ENCODE peak calls at places on chromosomes 11 and 22, in five cellular contexts. A is left lung, T is Peyer's patch, E is fibroblast of lung, R is choroid plexus epithelial cell. M is an unnamed sample.

GRCh38 chr11:108369064-108369463 is 98.3 kb downstream of the C11orf65 start:
- DNase-seq in A (no peak), T (no peak), R (peak; percentile 11), E (no peak), M (no peak)

GRCh38 chr11:74019860-74020259 is 11.0 kb upstream of the UCP3 start:
- DNase-seq in E (no peak), R (no peak), A (no peak), T (no peak), M (no peak)

GRCh38 chr11:122101625-122102291 is 14.3 kb downstream of the BLID start:
- DNase-seq in T (no peak), R (peak; percentile 92), A (no peak), E (peak; percentile 91), M (no peak)

GRCh38 chr11:13051257-13051656 is 42.1 kb downstream of the RASSF10 start:
- DNase-seq in A (no peak), E (no peak), T (no peak), R (no peak), M (no peak)

GRCh38 chr11:120515186-120515723 is 3.7 kb downstream of the GRIK4 start:
- DNase-seq in T (no peak), E (no peak), A (peak; percentile 17), R (no peak), M (no peak)

GRCh38 chr11:111336582-111337256 is 38.4 kb downstream of the POU2AF3 start:
- DNase-seq in R (peak; percentile 82), E (peak; percentile 84), A (no peak), T (no peak), M (no peak)

GRCh38 chr11:21174781-21175180 is 505.4 kb downstream of the NELL1 start:
- DNase-seq in R (no peak), A (no peak), E (no peak), T (no peak), M (no peak)

GRCh38 chr22:19955241-19956128 is 13.9 kb upstream of the TXNRD2 start:
- DNase-seq in A (peak; percentile 58), R (no peak), E (no peak), T (no peak), M (no peak)

GRCh38 chr11:72146625-72147024 is 11.1 kb downstream of the FOLR3 start:
- DNase-seq in A (no peak), R (no peak), E (no peak), T (no peak), M (no peak)

GRCh38 chr11:14513800-14514199 is 6.4 kb downstream of the PSMA1 start:
- DNase-seq in E (no peak), A (no peak), T (no peak), R (no peak), M (no peak)
- TF ChIP-seq CTCF in E (no peak), A (no peak), T (no peak), R (no peak), M (no peak)

DNA sequence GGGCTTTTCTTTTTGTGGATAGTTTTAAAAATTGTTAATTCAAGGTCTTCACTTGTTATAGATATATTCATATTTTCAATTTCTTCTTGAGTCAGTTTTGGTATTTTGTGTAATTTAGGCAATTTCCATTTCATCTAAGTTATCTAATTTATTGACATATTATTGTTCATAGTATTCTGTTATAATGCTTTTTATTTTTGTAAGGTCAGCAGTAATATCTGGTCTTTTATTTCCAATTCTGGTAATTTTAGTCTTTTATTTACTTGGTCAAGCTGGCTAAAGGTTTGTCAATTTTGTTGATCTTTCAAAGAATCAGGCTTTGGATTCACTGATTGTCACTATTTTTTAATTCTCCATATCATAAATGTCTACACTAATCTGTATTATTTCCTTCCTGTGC is 60.1 kb downstream of the HORMAD2 start:
- DNase-seq in R (no peak), A (no peak), T (no peak), E (no peak), M (no peak)
- TF ChIP-seq CTCF in R (no peak), A (no peak), T (no peak), E (no peak), M (no peak)

GRCh38 chr11:103257360-103257759 is 148.1 kb downstream of the DYNC2H1 start:
- DNase-seq in E (peak; percentile 19), R (peak; percentile 57), T (no peak), A (no peak), M (no peak)
- TF ChIP-seq CTCF in E (no peak), R (peak; percentile 54), T (no peak), A (no peak), M (no peak)

GRCh38 chr11:45266693-45267451 is 19.3 kb downstream of the SYT13 start:
- DNase-seq in A (no peak), T (no peak), R (no peak), E (no peak), M (peak; percentile 40)
- TF ChIP-seq CTCF in A (no peak), T (no peak), R (peak; percentile 33), E (no peak), M (peak; percentile 37)

DNA sequence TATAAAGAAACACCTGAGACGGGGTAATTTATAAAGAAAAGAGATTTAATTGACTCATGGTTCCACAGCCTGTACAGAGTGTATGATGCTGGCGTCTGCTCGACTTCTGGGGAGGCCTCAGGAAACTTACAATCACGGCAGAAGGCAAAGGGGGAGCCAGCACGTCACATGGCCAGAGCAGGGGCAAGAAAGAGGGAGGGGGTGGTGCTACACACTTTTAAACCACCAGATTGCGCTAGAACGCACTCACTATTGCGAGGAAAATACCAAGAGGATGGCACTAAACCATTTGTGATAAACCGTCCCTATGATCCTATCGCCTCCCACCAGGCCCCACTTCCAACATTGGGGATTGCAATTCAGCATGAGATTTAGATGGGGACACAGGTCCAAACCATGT is 79.7 kb upstream of the CARD18 start:
- DNase-seq in T (no peak), E (no peak), R (no peak), A (no peak), M (no peak)
- TF ChIP-seq CTCF in T (no peak), E (no peak), R (no peak), A (no peak), M (no peak)

GRCh38 chr11:76380977-76381719 is at the start of the genes GVQW3 and THAP12:
- DNase-seq in R (peak; percentile 99), T (peak; percentile 95), A (peak; percentile 99), E (peak; percentile 98), M (peak; percentile 99)
- TF ChIP-seq CTCF in R (no peak), T (no peak), A (no peak), E (no peak), M (peak; percentile 57)

DNA sequence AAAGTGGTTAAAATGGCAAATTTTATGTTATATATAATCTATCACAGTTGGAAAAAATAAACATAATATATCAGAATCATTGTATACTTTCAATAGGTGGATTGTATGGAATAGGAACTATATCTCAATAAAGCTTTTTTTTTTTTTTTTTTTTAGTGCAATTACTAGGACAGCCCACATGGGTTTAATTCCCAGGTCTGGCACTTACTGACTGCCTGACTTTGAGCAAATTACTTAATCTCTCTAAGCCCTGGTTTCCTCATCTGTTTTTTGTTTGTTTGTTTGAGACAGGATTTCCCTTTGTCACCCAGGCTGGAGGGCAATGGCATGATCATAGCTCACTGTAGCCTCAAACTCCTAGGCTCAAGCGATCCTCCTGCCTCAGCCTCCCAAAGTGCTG is 26.1 kb upstream of the BAIAP2L2 start:
- DNase-seq in R (peak; percentile 10), E (no peak), T (no peak), A (no peak), M (no peak)
- TF ChIP-seq CTCF in R (no peak), E (no peak), T (no peak), A (no peak), M (no peak)

M was measured in GM13977.